ENCODE peak calls at places on chromosomes 1 and 21, in six cellular contexts. L, Z, I, B, F and T are unnamed samples.
A peak's percentile ranks its signal among the peaks of the same experiment; 100 is the strongest.

GRCh38 chr1:3588395-3588794 is 22.9 kb downstream of the MEGF6 start:
- DNase-seq in L (no peak), Z (no peak), I (no peak), B (no peak), F (no peak), T (no peak)

GRCh38 chr1:60547821-60548220 is 474.3 kb upstream of the C1orf87 start:
- DNase-seq in L (no peak), Z (no peak), I (no peak), B (no peak), F (no peak), T (no peak)

GRCh38 chr21:14452842-14453241 is 69.9 kb upstream of the HSPA13 start:
- DNase-seq in L (no peak), Z (no peak), I (no peak), B (no peak), F (no peak), T (no peak)

GRCh38 chr1:21383785-21384401 is 56.0 kb upstream of the NBPF3 start:
- DNase-seq in L (no peak), Z (no peak), I (no peak), B (no peak), F (no peak), T (no peak)

GRCh38 chr1:108829498-108829916 is 27.4 kb downstream of the AKNAD1 start:
- DNase-seq in L (peak; percentile 84), Z (peak; percentile 76), I (peak; percentile 79), B (no peak), F (no peak), T (no peak)

GRCh38 chr1:63693956-63694607 is 79.7 kb upstream of the ROR1 start:
- DNase-seq in L (no peak), Z (peak; percentile 52), I (no peak), B (no peak), F (peak; percentile 37), T (no peak)

GRCh38 chr1:161227196-161227871 is 1.5 kb downstream of the TOMM40L start:
- DNase-seq in L (peak; percentile 83), Z (peak; percentile 69), I (peak; percentile 96), B (peak; percentile 85), F (peak; percentile 72), T (peak; percentile 81)

GRCh38 chr1:82226198-82226505 is 425.4 kb downstream of the ADGRL2 start:
- DNase-seq in L (no peak), Z (no peak), I (no peak), B (no peak), F (no peak), T (no peak)

GRCh38 chr1:183227963-183228649 is 42.0 kb downstream of the LAMC2 start:
- DNase-seq in L (peak; percentile 40), Z (peak; percentile 41), I (peak; percentile 82), B (peak; percentile 42), F (peak; percentile 47), T (no peak)

GRCh38 chr1:58581641-58582040 is 4.6 kb upstream of the TACSTD2 start:
- DNase-seq in L (no peak), Z (no peak), I (no peak), B (no peak), F (no peak), T (no peak)

DNA sequence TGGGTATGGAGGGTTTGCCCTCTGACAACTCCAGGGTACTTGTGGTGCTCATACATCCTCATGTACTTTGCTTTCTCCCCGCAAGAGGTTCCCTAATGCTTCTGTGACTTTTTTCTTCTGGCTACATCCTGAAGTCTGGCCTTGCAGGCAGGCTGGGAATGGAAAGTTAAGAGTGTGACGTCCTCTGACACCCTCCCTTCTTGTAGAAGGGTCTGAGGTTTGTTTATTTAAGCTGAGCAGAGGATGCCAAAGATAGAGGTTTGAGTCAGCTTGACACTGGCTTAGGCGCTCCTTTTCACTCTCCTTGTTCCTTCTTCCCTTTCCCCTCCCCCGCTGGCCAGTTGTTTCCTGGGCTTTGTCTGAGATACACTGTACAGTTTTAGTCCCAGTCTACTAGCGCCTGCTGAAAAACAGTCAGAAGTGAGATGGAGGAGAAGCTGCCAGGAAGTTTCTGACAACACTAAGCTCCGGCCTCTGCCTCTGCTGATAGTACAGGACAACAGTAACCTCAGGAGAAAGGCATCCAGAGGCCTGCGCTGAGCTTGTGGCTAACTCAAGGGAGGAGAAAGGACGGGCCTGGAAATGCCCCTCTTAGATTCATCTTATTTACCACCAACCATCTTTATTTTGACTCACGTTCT is at the start of gene MACF1:
- DNase-seq in L (peak; percentile 50), Z (peak; percentile 98), I (no peak), B (peak; percentile 79), F (peak; percentile 82), T (peak; percentile 32)
- TF ChIP-seq POLR2A in L (no peak), Z (peak; percentile 52), I (no peak), B (peak; percentile 23), F (no peak), T (peak; percentile 41)

DNA sequence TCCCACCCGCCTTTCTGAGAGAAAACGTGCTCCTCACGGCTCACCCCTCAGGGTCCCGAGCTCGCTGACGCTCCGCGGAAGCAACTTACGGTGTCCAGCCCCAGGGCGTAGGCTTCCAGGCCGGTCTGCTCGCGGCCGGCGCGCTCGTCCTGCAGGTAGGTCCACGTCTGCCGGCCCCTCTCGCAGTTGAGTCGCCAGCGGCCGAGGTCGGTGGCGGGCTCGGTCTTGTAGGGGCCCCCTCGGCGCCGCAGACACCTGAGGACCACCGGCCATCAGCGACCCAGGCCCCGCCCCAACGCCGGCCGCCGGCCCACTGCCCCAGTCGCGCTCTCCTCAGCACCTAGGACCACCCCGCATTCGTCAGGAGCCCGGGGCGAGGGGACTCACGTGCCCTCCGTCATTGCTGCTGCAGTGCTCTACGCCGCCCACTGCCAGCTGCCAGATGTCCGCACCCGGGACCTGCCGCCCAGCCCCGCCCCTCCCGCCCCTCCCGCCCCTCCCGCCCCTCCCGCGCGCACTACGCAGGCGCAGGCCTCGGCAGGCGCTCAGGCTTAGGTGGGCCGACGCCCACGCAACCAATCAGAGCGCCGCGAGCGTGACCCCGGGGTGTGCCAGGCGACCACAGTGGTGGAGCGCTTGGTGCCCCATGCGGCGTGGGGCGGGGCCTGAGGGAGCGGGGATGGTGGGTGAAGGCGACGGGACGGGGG is at the start of gene LSS:
- DNase-seq in L (peak; percentile 100), Z (peak; percentile 97), I (peak; percentile 99), B (peak; percentile 97), F (peak; percentile 97), T (peak; percentile 91)
- TF ChIP-seq POLR2A in L (peak; percentile 71), Z (peak; percentile 68), I (no peak), B (peak; percentile 64), F (peak; percentile 56), T (peak; percentile 85)

GRCh38 chr1:13730751-13731482 is 30.9 kb downstream of the PRDM2 start:
- DNase-seq in L (peak; percentile 32), Z (peak; percentile 53), I (peak; percentile 87), B (peak; percentile 33), F (no peak), T (peak; percentile 28)
- TF ChIP-seq POLR2A in L (no peak), Z (no peak), I (no peak), B (no peak), F (no peak), T (no peak)

GRCh38 chr21:42456457-42456856 is 39.6 kb downstream of the RSPH1 start:
- DNase-seq in L (no peak), Z (no peak), I (no peak), B (no peak), F (no peak), T (no peak)
- TF ChIP-seq POLR2A in L (no peak), Z (no peak), I (no peak), B (no peak), F (no peak), T (no peak)

DNA sequence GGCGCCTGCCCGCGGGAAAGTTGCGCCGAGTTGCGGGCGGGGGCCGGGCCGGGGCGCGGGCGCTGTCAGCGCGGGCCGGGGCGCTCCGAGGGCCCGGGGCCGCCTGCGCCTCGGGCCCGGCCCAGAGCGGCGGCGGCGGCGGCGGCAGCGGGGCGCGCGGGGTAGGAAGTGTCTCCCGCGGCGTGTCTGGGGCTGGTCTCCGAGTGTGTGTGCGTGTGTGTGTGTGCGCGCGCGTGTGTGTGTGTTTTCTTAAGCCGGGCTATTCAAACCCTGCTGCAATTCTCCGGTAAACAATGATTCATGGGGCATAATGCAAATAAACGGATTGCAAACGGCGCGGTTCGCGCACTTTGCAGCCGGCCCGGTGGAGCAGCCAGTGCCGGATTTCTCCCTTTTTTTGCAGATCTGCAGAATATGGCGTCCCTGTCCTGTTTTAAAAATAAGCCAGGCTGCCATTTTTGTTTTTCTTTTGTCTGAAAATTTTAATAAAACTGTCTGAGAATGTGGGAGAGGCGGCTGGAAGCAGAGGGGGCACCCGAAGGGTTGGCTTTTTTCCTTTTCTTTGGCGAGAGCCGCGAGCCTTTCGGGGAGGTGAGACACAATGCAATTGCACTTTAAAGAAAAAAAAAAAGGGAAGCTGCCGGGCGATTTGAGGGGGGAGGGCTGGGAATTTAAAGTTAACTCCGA is 552 bp downstream of the ZNF362 start:
- DNase-seq in L (peak; percentile 79), Z (peak; percentile 83), I (peak; percentile 90), B (peak; percentile 54), F (peak; percentile 83), T (no peak)
- TF ChIP-seq POLR2A in L (peak; percentile 64), Z (no peak), I (no peak), B (no peak), F (peak; percentile 25), T (no peak)

GRCh38 chr1:105485207-105485606 is 1571.3 kb upstream of the PRMT6 start:
- DNase-seq in L (no peak), Z (peak; percentile 58), I (no peak), B (no peak), F (no peak), T (no peak)
- TF ChIP-seq POLR2A in L (no peak), Z (no peak), I (no peak), B (no peak), F (no peak), T (no peak)

DNA sequence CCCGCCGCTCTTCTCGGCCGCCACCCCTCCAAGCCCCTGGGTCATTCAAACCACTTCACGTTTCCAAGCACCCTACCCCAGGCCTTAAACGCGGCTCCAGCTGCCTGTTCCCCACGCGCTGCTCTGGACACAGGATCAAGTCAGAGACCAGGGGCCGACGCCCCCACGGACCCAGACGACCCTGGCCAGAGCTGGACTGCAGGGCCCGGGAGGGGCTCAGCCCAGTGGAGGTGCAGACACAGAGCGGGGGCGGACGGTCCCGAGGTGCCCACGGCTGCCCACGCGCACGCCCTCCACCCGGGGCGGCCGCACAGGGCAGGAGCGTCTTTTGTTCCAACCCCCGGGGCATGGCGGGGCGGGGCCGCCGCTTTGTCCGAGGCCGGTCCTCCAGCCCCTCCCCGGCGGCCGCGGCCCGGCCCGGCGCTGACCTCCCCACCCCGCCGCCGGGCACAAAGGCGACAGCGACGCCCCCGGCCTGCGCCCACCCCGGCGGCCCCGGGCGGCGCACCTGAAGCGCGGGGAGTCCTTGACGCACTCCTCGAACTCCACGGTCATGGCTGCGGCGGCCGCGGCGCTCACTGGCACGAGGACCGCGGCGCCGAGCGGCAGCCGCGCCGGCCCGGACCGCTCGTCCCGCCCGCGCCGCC is 346 bp downstream of the ACAP3 start:
- DNase-seq in L (peak; percentile 58), Z (no peak), I (no peak), B (peak; percentile 56), F (no peak), T (no peak)
- TF ChIP-seq POLR2A in L (peak; percentile 22), Z (peak; percentile 22), I (no peak), B (peak; percentile 4), F (peak; percentile 16), T (no peak)